ENCODE peak calls at places on chromosomes 2 and 18, in nine cellular contexts. L is fibroblast of pulmonary artery; Y is brain microvascular endothelial cell; U is WERI-Rb-1; W is ovary; R is CD8-positive, alpha-beta T cell; N is colonic mucosa; E is neural progenitor cell; Z is astrocyte of the spinal cord. D is an unnamed sample.

GRCh38 chr18:79930020-79930642 is 21.3 kb downstream of the SLC66A2 start:
- DNase-seq in E (no peak), N (no peak), U (no peak), Y (no peak), R (no peak), L (no peak), Z (peak), W (no peak), D (no peak)

GRCh38 chr18:45343365-45343764 is 271.9 kb upstream of the SLC14A2 start:
- DNase-seq in Y (no peak), N (no peak), Z (no peak), U (no peak), E (no peak), L (no peak), W (no peak), R (no peak), D (no peak)

GRCh38 chr2:129915303-129915840 is 64.1 kb upstream of the RAB6C start:
- DNase-seq in Z (no peak), L (no peak), N (peak), W (no peak), R (no peak), U (no peak), Y (no peak), E (no peak), D (no peak)

GRCh38 chr18:25190468-25190867 is 161.5 kb downstream of the ZNF521 start:
- DNase-seq in R (no peak), Z (no peak), Y (no peak), E (no peak), W (no peak), U (no peak), N (no peak), L (no peak), D (no peak)

GRCh38 chr2:240250985-240251847 is 110.8 kb upstream of the OTOS start:
- DNase-seq in Z (peak), L (peak), U (peak), N (peak), W (peak), R (peak), Y (peak), E (peak), D (peak)

GRCh38 chr2:113167115-113167932 is 6.4 kb upstream of the PSD4 start:
- DNase-seq in U (no peak), L (no peak), E (no peak), Y (no peak), N (peak), W (peak), Z (no peak), R (peak), D (no peak)

GRCh38 chr18:49400398-49401072 is 59.9 kb downstream of the DYM start:
- DNase-seq in U (no peak), N (no peak), W (no peak), L (no peak), Y (no peak), R (no peak), E (no peak), Z (peak), D (no peak)

GRCh38 chr2:9702604-9703084 is 71.8 kb upstream of the YWHAQ start:
- DNase-seq in N (no peak), R (no peak), W (no peak), L (no peak), Y (no peak), U (no peak), E (no peak), Z (no peak), D (no peak)

GRCh38 chr2:82994186-82994585 is 1464.9 kb downstream of the SUCLG1 start:
- DNase-seq in N (no peak), U (no peak), Y (no peak), W (no peak), Z (no peak), E (no peak), L (no peak), R (no peak), D (no peak)

DNA sequence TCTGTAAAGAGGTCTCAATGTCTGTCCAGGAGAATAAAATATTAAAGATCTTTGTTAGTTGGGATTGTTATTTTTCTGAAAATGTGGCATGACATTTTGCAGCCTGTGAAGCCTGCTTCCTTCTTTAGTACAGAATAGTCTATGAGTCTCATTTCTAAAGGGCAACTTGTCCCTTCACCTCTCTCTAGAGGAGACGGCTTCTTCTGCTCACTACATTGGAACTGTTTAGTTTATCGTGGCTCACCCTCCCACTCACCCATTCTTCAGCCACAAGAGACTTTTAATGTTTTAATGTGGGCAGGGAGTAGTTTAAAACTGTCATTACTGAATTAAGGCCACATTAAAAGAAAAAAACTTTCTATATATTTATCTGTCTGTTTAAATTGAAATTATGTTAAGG is 161.0 kb downstream of the BARD1 start:
- DNase-seq in N (no peak), R (no peak), L (no peak), Y (no peak), Z (no peak), U (no peak), E (no peak), W (no peak), D (no peak)
- H3K4me3 ChIP-seq in N (no peak), R (no peak), L (no peak), Y (no peak), Z (no peak), U (no peak), E (no peak), W (no peak), D (no peak)

GRCh38 chr2:24543252-24543651 is 52.2 kb downstream of the NCOA1 start:
- DNase-seq in N (peak), W (no peak), L (no peak), U (peak), E (no peak), Y (no peak), R (no peak), Z (no peak), D (no peak)

GRCh38 chr2:24544456-24545115 is 53.5 kb downstream of the NCOA1 start:
- DNase-seq in N (no peak), W (no peak), L (no peak), Z (no peak), R (no peak), Y (no peak), U (no peak), E (no peak), D (no peak)

GRCh38 chr2:24542269-24542872 is 51.3 kb downstream of the NCOA1 start:
- DNase-seq in N (no peak), W (no peak), L (no peak), E (no peak), Z (no peak), R (no peak), U (no peak), Y (no peak), D (no peak)

GRCh38 chr2:24548058-24548457 is 57.0 kb downstream of the NCOA1 start:
- DNase-seq in R (no peak), N (no peak), Y (no peak), E (no peak), Z (no peak), W (no peak), U (no peak), L (no peak), D (no peak)

GRCh38 chr2:24546668-24547067 is 55.6 kb downstream of the NCOA1 start:
- DNase-seq in E (no peak), Z (no peak), Y (no peak), R (no peak), U (no peak), L (no peak), N (no peak), W (no peak), D (no peak)
- H3K4me3 ChIP-seq in E (no peak), Z (no peak), Y (no peak), R (no peak), U (no peak), L (no peak), N (no peak), W (no peak), D (no peak)

DNA sequence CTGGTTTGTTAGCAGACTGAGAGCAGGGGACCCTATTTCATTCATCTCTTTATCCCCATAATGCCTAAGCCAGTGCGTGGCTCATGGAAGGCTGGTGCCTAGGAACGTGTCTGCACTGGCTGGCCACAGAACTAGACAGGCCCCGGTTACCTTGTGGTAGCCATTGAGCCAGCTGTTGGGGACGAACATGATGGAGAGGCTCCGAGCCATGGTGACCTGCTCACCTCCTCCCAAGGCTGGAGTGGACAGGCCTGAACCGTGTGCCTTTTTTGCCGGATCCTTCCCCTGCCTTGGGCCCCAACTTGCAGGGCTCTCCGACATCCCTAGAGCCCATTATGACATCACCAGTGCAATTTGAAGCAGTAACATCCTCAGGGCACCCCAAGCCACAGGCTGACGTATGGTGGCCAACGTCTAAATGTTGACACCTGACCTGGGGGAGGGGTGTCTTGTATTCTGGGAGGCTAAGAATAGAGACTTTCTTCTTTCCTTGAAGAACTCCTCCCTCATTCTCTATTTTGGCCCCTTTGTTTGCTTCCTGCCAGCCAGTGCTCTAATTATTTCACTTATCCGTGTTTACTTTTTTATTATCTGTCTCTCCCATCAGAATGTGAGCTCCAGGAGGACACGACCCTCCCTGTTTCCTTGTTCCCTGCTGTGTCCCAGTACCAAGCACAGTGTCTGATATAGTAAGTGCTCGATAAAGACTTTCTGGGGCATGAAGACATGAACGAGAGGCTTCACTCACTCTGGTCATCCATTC is 12.2 kb upstream of the DNPEP start:
- DNase-seq in R (no peak), Z (no peak), L (no peak), E (no peak), U (no peak), Y (no peak), W (no peak), N (no peak), D (no peak)
- H3K4me3 ChIP-seq in R (no peak), Z (no peak), L (no peak), E (no peak), U (no peak), Y (no peak), W (no peak), N (no peak), D (no peak)

DNA sequence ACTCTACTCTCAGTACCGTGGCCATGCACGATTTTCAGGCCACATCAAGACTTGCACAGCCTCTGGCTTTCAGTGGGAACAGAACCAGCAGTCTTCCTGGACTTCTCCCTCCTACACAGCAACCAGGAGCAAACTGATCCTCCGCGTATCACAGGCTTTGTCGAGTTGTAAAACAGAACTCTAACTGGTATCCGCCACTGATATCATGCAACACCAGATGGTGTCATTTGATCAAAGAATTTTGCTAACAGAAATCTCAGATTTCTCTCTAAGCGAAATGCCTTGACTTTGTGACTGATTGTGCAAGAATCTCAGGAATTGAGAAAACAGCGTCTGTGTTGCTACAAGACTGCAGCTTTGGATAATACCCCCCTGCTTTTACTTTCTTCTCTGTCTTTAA is 85.7 kb downstream of the COPS8 start:
- DNase-seq in E (no peak), W (peak), U (no peak), Z (peak), Y (peak), N (no peak), L (peak), R (no peak), D (peak)
- H3K4me3 ChIP-seq in E (no peak), W (no peak), U (no peak), Z (no peak), Y (no peak), N (no peak), L (no peak), R (no peak), D (no peak)

GRCh38 chr2:75604479-75604878 is 42.1 kb upstream of the MRPL19 start:
- DNase-seq in R (no peak), L (no peak), N (no peak), U (no peak), Z (no peak), Y (no peak), W (no peak), E (no peak), D (no peak)

GRCh38 chr2:75606851-75607798 is 39.5 kb upstream of the MRPL19 start:
- DNase-seq in U (no peak), R (no peak), Y (peak), L (peak), N (no peak), W (no peak), E (no peak), Z (peak), D (peak)

GRCh38 chr2:75603477-75603876 is 42.7 kb upstream of the EVA1A start:
- DNase-seq in N (no peak), Y (no peak), R (no peak), W (no peak), U (no peak), L (no peak), E (no peak), Z (no peak), D (no peak)

GRCh38 chr2:75607988-75608683 is 38.4 kb upstream of the MRPL19 start:
- DNase-seq in Y (no peak), E (peak), N (no peak), R (no peak), Z (peak), L (no peak), U (no peak), W (no peak), D (no peak)

GRCh38 chr2:75605770-75606535 is 40.6 kb upstream of the MRPL19 start:
- DNase-seq in Y (peak), Z (peak), L (peak), N (no peak), U (no peak), E (peak), W (no peak), R (no peak), D (peak)
- H3K4me3 ChIP-seq in Y (no peak), Z (no peak), L (no peak), N (no peak), U (no peak), E (no peak), W (no peak), R (no peak), D (no peak)

DNA sequence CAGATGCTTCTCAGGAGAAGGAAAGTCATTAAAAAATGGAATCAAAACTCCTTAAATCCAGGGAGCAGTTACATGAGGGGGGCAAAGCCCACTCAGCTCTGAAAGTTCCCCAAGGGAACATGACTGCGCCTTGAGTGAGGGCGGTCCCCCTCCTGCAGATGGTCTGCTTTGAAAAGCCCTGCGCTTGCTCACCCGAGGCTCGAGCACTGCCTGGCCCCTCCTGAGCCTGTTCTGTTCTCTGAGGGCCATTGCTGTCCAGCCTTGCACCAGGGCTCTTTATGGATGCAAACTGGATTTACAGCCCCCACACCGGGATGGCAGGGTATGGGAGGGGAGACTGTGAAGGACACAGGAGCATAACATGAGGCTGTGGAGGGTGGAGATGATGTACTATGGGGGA is 37.8 kb upstream of the DNMT3A start:
- DNase-seq in Z (no peak), E (no peak), U (peak), W (no peak), L (no peak), N (no peak), R (no peak), Y (no peak), D (no peak)
- H3K4me3 ChIP-seq in Z (no peak), E (no peak), U (no peak), W (no peak), L (no peak), N (no peak), R (no peak), Y (no peak), D (no peak)

GRCh38 chr2:96205238-96205637 is 3.4 kb downstream of the STARD7 start:
- DNase-seq in N (no peak), U (no peak), W (no peak), R (no peak), Z (peak), E (no peak), L (peak), Y (no peak), D (no peak)
- H3K4me3 ChIP-seq in N (no peak), U (no peak), W (no peak), R (no peak), Z (no peak), E (peak), L (peak), Y (no peak), D (peak)